ENCODE peak calls at places on chromosomes 13 and 19, in nine cellular contexts. P is endothelial cell, R is omental fat pad, S is tibial artery, D is WTC11, G is A549, B is dorsolateral prefrontal cortex, A is breast epithelium, E is prostate gland. K is an unnamed sample.
A peak's percentile ranks its signal among the peaks of the same experiment; 100 is the strongest.

GRCh38 chr13:45280751-45281634 is 60.0 kb downstream of the TPT1 start:
- DNase-seq in B (peak; percentile 88), D (peak; percentile 71), S (peak; percentile 74), A (peak; percentile 72), G (peak; percentile 67), E (peak; percentile 74), P (peak; percentile 63), R (peak; percentile 39), K (peak; percentile 79)

GRCh38 chr13:100658363-100658762 is 16.2 kb downstream of the TMTC4 start:
- DNase-seq in E (no peak), G (no peak), B (no peak), R (no peak), P (no peak), S (no peak), D (no peak), A (no peak), K (no peak)

GRCh38 chr13:108346376-108346775 is 76.9 kb downstream of the TNFSF13B start:
- DNase-seq in S (no peak), D (no peak), B (no peak), A (no peak), G (no peak), P (no peak), R (no peak), E (no peak), K (no peak)

GRCh38 chr13:51942189-51942588 is 69.1 kb downstream of the ATP7B start:
- DNase-seq in E (no peak), B (no peak), S (no peak), D (no peak), R (no peak), G (no peak), P (no peak), A (no peak), K (no peak)

GRCh38 chr19:49130325-49130724 is 11.0 kb downstream of the PPFIA3 start:
- DNase-seq in E (no peak), A (no peak), B (no peak), G (no peak), R (no peak), D (no peak), S (no peak), P (no peak), K (no peak)

GRCh38 chr19:19514215-19514633 is 1.1 kb downstream of the TSSK6 start:
- DNase-seq in G (no peak), P (no peak), A (no peak), R (no peak), E (no peak), S (peak; percentile 83), D (no peak), B (no peak), K (no peak)

GRCh38 chr13:40401911-40402776 is 264.3 kb downstream of the FOXO1 start:
- DNase-seq in S (peak; percentile 97), B (peak; percentile 83), G (peak; percentile 89), E (peak; percentile 55), A (peak; percentile 81), R (peak; percentile 93), D (no peak), P (no peak), K (peak; percentile 46)

GRCh38 chr19:4368128-4368820 is 24.9 kb downstream of the MPND start:
- DNase-seq in A (no peak), S (peak; percentile 62), R (no peak), G (no peak), E (no peak), D (no peak), P (no peak), B (no peak), K (no peak)

GRCh38 chr13:60066206-60066605 is 97.5 kb downstream of the DIAPH3 start:
- DNase-seq in S (no peak), E (no peak), P (no peak), B (no peak), D (no peak), R (no peak), A (no peak), G (peak; percentile 10), K (no peak)

GRCh38 chr13:104301216-104301975 is 1235.2 kb upstream of the SLC10A2 start:
- DNase-seq in E (no peak), A (no peak), S (no peak), D (no peak), G (no peak), R (no peak), B (no peak), P (no peak), K (no peak)

GRCh38 chr13:73717632-73718031 is 416.6 kb downstream of the KLF12 start:
- DNase-seq in R (no peak), P (no peak), E (no peak), B (no peak), D (no peak), S (no peak), A (no peak), G (no peak), K (no peak)

GRCh38 chr13:99859178-99860177 is 112.1 kb downstream of the ZIC5 start:
- DNase-seq in P (no peak), E (no peak), A (no peak), B (no peak), R (no peak), G (no peak), S (no peak), D (no peak), K (peak; percentile 49)

GRCh38 chr19:17338440-17339078 is 1.2 kb downstream of the GTPBP3 start:
- DNase-seq in P (no peak), R (no peak), D (no peak), E (no peak), S (no peak), G (no peak), B (no peak), A (no peak), K (no peak)

GRCh38 chr13:58963321-58963720 is 1200.4 kb downstream of the DIAPH3 start:
- DNase-seq in E (no peak), A (no peak), B (no peak), G (no peak), D (no peak), P (no peak), R (no peak), S (no peak), K (no peak)

GRCh38 chr19:11281336-11282049 is 14.5 kb upstream of the TSPAN16 start:
- DNase-seq in A (no peak), R (no peak), G (no peak), D (no peak), B (no peak), E (no peak), P (no peak), S (no peak), K (no peak)

GRCh38 chr13:36298535-36299068 is 988 bp upstream of the CCDC169 start:
- DNase-seq in G (no peak), R (no peak), A (no peak), E (no peak), P (no peak), B (no peak), S (no peak), D (peak; percentile 55), K (peak; percentile 50)

DNA sequence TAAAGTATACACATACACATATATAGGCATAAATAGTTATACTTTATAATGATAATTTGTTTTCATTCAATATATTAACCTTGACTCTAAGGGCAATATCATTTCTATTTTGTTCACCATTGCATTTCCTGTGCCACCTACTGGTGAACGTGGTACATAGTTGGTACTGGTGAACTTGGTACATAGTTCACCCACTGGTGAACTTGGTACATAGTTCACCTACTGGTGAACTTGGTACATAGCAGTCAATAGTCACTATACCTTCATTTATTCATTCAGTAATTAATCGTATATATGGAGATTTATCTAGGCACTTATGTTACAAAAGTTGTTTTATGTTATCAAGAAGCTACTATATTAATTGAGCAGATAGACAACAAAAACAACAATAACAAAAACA is 172.6 kb upstream of the ATXN8OS start:
- DNase-seq in D (no peak), A (no peak), R (no peak), B (no peak), P (no peak), S (no peak), G (peak; percentile 35), E (no peak), K (peak; percentile 45)
- TF ChIP-seq CTCF in D (peak; percentile 7), A (no peak), R (no peak), B (no peak), P (peak; percentile 72), S (no peak), G (no peak), E (no peak), K (peak; percentile 47)

GRCh38 chr13:106110241-106110855 is 425.1 kb downstream of the EFNB2 start:
- DNase-seq in R (no peak), G (peak; percentile 14), B (no peak), A (no peak), S (no peak), P (no peak), D (no peak), E (no peak), K (no peak)
- TF ChIP-seq CTCF in R (no peak), G (no peak), B (no peak), A (no peak), S (no peak), P (no peak), D (no peak), E (no peak), K (no peak)

GRCh38 chr19:41930926-41931592 is 2.8 kb upstream of the ERFL start:
- DNase-seq in A (no peak), G (no peak), S (no peak), B (no peak), E (no peak), R (no peak), D (peak; percentile 76), P (no peak), K (peak; percentile 92)
- TF ChIP-seq CTCF in A (no peak), G (peak; percentile 35), S (no peak), B (no peak), E (no peak), R (no peak), D (peak; percentile 48), P (peak; percentile 56), K (peak; percentile 85)

GRCh38 chr19:7933411-7933810 is 7.5 kb upstream of the CTXN1 start:
- DNase-seq in S (no peak), R (no peak), B (no peak), A (no peak), G (no peak), E (no peak), P (no peak), D (no peak), K (no peak)
- TF ChIP-seq CTCF in S (no peak), R (no peak), B (peak; percentile 26), A (no peak), G (no peak), E (no peak), P (peak; percentile 43), D (no peak), K (peak; percentile 47)

GRCh38 chr19:37928527-37929286 is 21.7 kb downstream of the SIPA1L3 start:
- DNase-seq in R (no peak), D (peak; percentile 47), P (no peak), S (no peak), A (no peak), G (peak; percentile 68), B (no peak), E (no peak), K (no peak)
- TF ChIP-seq CTCF in R (no peak), D (no peak), P (no peak), S (no peak), A (no peak), G (no peak), B (no peak), E (no peak), K (no peak)